ENCODE peak calls at places on chromosomes 4 and X, in nine cellular contexts. B is Caco-2; J is Right ventricle myocardium superior; O is lung; I is cerebellar nuclear complex; W is NCI-H1092 treated with DMSO at 0.1 percent for 48 hours; D is naive thymus-derived CD8-positive, alpha-beta T cell; A is fibroblast of lung; Q is MCF 10A. G is an unnamed sample.
A peak's percentile ranks its signal among the peaks of the same experiment; 100 is the strongest.

GRCh38 chrX:41922694-41923171 is 621 bp downstream of the CASK start:
- DNase-seq in B (peak; percentile 48), J (peak; percentile 44), O (no peak), I (no peak), W (peak; percentile 43), D (peak; percentile 24), A (peak; percentile 12), Q (peak; percentile 13), G (no peak)

GRCh38 chr4:118113220-118113619 is 78.9 kb downstream of the NDST3 start:
- DNase-seq in B (no peak), J (no peak), O (no peak), I (no peak), W (no peak), D (no peak), A (no peak), Q (no peak), G (no peak)

GRCh38 chrX:16022580-16023170 is 100.7 kb upstream of the GRPR start:
- DNase-seq in B (no peak), J (no peak), O (no peak), I (no peak), W (no peak), D (no peak), A (peak; percentile 72), Q (peak; percentile 47), G (no peak)

GRCh38 chr4:80694178-80694577 is 336.3 kb upstream of the BMP3 start:
- DNase-seq in B (no peak), J (no peak), O (no peak), I (no peak), W (no peak), D (no peak), A (peak; percentile 47), Q (no peak), G (no peak)

GRCh38 chr4:154585369-154586018 is 5.0 kb downstream of the FGA start:
- DNase-seq in B (no peak), J (no peak), O (no peak), I (no peak), W (no peak), D (no peak), A (no peak), Q (no peak), G (no peak)

GRCh38 chr4:53459548-53459947 is 82.1 kb downstream of the FIP1L1 start:
- DNase-seq in B (peak; percentile 60), J (no peak), O (peak; percentile 40), I (no peak), W (no peak), D (no peak), A (peak; percentile 75), Q (peak; percentile 5), G (no peak)

GRCh38 chrX:154714925-154715324 is 36.0 kb downstream of the GAB3 start:
- DNase-seq in B (peak; percentile 43), J (no peak), O (no peak), I (no peak), W (peak; percentile 22), D (peak; percentile 64), A (no peak), Q (peak; percentile 80), G (no peak)

GRCh38 chr4:168993724-168994510 is 16.1 kb downstream of the CBR4 start:
- DNase-seq in B (no peak), J (no peak), O (no peak), I (no peak), W (no peak), D (no peak), A (peak; percentile 32), Q (peak; percentile 21), G (no peak)

GRCh38 chrX:72245461-72246089 is 6.7 kb upstream of the ERCC6L start:
- DNase-seq in B (peak; percentile 64), J (peak; percentile 57), O (peak; percentile 67), I (no peak), W (peak; percentile 51), D (peak; percentile 31), A (peak; percentile 36), Q (peak; percentile 77), G (no peak)

GRCh38 chr4:151600432-151600831 is 160.4 kb downstream of the GATB start:
- DNase-seq in B (no peak), J (no peak), O (no peak), I (no peak), W (no peak), D (no peak), A (peak; percentile 7), Q (no peak), G (no peak)

GRCh38 chr4:180665481-180665880 is 1577.7 kb upstream of the TENM3 start:
- DNase-seq in B (no peak), J (no peak), O (no peak), I (no peak), W (no peak), D (no peak), A (peak; percentile 3), Q (peak; percentile 23), G (no peak)

GRCh38 chr4:67883902-67884301 is at the start of gene TMPRSS11D:
- DNase-seq in B (no peak), J (no peak), O (no peak), I (no peak), W (no peak), D (no peak), A (no peak), Q (no peak), G (no peak)

GRCh38 chrX:128975716-128976115 is 547.6 kb downstream of the SMARCA1 start:
- DNase-seq in B (peak; percentile 52), J (no peak), O (no peak), I (no peak), W (peak; percentile 35), D (no peak), A (no peak), Q (peak; percentile 52), G (no peak)

GRCh38 chrX:136768469-136769084 is 12.2 kb downstream of the ARHGEF6 start:
- DNase-seq in B (no peak), J (peak; percentile 61), O (peak; percentile 55), I (no peak), W (no peak), D (no peak), A (peak; percentile 94), Q (peak; percentile 79), G (no peak)

GRCh38 chrX:11881485-11882170 is 123.6 kb downstream of the MSL3 start:
- DNase-seq in B (no peak), J (no peak), O (no peak), I (no peak), W (no peak), D (no peak), A (no peak), Q (no peak), G (no peak)

GRCh38 chr4:139625487-139625886 is 40.1 kb upstream of the MGST2 start:
- DNase-seq in B (no peak), J (no peak), O (no peak), I (no peak), W (peak; percentile 36), D (no peak), A (no peak), Q (no peak), G (no peak)